ENCODE peak calls at places on chromosomes 3 and 15, in eight cellular contexts. F, J, A, X, R, K, C and Q are unnamed samples.

GRCh38 chr3:161969867-161970266 is 473.3 kb downstream of the OTOL1 start:
- DNase-seq in A (no peak), X (no peak), R (no peak), K (no peak), F (peak), C (no peak), J (no peak), Q (no peak)

GRCh38 chr3:155069729-155070128 is 10.4 kb upstream of the MME start:
- DNase-seq in A (no peak), C (no peak), J (no peak), F (no peak), K (no peak), R (no peak), X (no peak), Q (no peak)

GRCh38 chr3:27429909-27430308 is 54.3 kb downstream of the SLC4A7 start:
- DNase-seq in X (no peak), J (no peak), F (no peak), C (no peak), R (no peak), A (no peak), K (no peak), Q (no peak)

GRCh38 chr15:101406796-101407195 is 82.7 kb downstream of the PCSK6 start:
- DNase-seq in X (no peak), A (no peak), K (peak), F (no peak), J (no peak), R (no peak), C (no peak), Q (no peak)

GRCh38 chr15:81856627-81857026 is 189.2 kb downstream of the MEX3B start:
- DNase-seq in X (no peak), C (no peak), J (no peak), A (no peak), F (no peak), K (no peak), R (no peak), Q (no peak)

GRCh38 chr15:38389924-38390542 is 63.9 kb upstream of the FAM98B start:
- DNase-seq in C (peak), A (peak), F (peak), K (peak), X (peak), J (peak), R (peak), Q (peak)

GRCh38 chr3:100073555-100074307 is 40.6 kb downstream of the FILIP1L start:
- DNase-seq in R (peak), X (peak), J (peak), K (no peak), F (peak), C (peak), A (no peak), Q (peak)

GRCh38 chr3:132090921-132091320 is 56.1 kb upstream of the CPNE4 start:
- DNase-seq in R (no peak), X (no peak), J (no peak), C (no peak), F (no peak), K (no peak), A (no peak), Q (no peak)

GRCh38 chr3:133892546-133893231 is 3.0 kb downstream of the RAB6B start:
- DNase-seq in A (no peak), J (peak), C (no peak), K (no peak), X (no peak), R (no peak), F (no peak), Q (no peak)

GRCh38 chr3:17384567-17385296 is 357.7 kb downstream of the TBC1D5 start:
- DNase-seq in F (no peak), A (no peak), C (no peak), K (no peak), R (no peak), X (no peak), J (no peak), Q (no peak)

GRCh38 chr3:59313365-59313764 is 263.5 kb upstream of the CFAP20DC start:
- DNase-seq in R (peak), A (no peak), C (peak), K (peak), F (no peak), X (peak), J (peak), Q (peak)

DNA sequence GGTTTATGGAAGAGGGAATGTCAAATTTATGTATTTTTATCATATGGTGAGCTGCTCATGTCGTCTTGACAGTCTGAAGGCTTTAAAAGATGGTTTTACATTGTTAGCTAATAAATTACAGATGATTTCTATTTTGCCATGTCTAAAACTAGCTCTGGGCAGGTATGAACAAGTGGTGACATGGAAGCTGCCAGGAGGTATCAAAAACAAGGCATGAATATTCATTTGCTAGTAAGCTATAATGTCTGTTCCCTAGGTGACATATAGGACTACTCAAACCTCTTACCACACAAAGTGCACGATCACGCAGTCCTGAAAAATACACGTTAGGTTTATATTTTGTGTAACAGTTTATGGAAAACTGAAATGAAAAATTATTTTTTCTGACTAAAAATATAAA is 34.8 kb downstream of the ST3GAL6 start:
- DNase-seq in K (no peak), C (no peak), A (no peak), F (no peak), R (no peak), X (no peak), J (no peak), Q (no peak)
- TF ChIP-seq CTCF in K (no peak), C (no peak), A (no peak), F (no peak), R (no peak), X (no peak), J (no peak), Q (no peak)

GRCh38 chr3:31858439-31858838 is 122.6 kb downstream of the OSBPL10 start:
- DNase-seq in C (no peak), F (no peak), J (no peak), A (no peak), K (no peak), R (no peak), X (no peak), Q (no peak)
- TF ChIP-seq CTCF in C (no peak), F (no peak), J (no peak), A (no peak), K (no peak), R (no peak), X (no peak), Q (no peak)

GRCh38 chr3:11211531-11212300 is 57.4 kb downstream of the HRH1 start:
- DNase-seq in F (no peak), K (no peak), A (no peak), J (no peak), R (no peak), X (no peak), C (no peak), Q (no peak)
- TF ChIP-seq CTCF in F (peak), K (no peak), A (no peak), J (no peak), R (no peak), X (no peak), C (no peak), Q (no peak)

DNA sequence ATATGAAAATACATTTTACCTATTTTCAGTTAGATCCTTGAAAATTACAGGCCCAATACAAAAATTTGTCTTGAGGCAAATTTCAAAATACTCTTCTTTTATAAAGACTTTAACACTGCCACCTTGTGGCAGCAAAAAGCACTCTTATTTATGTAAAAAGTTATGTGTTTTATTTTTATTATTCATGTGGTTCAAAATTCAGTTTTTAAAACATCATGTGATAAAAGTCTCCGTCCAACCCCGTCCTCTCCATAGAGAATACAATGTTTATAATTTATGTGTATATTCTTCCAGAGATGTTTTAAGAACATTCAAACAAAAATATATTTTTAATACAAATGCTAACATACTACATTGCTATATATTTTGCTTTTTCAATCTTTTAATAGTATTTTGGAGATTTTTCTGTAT is 36.9 kb upstream of the TRIM59 start:
- DNase-seq in K (no peak), F (peak), C (peak), A (no peak), X (no peak), R (no peak), J (no peak), Q (no peak)
- TF ChIP-seq CTCF in K (peak), F (peak), C (peak), A (peak), X (peak), R (peak), J (peak), Q (peak)

GRCh38 chr3:49466047-49466446 is 4.0 kb upstream of the DAG1 start:
- DNase-seq in A (no peak), R (no peak), K (no peak), C (no peak), J (no peak), F (no peak), X (no peak), Q (no peak)

GRCh38 chr3:49471856-49472495 is 1.9 kb downstream of the DAG1 start:
- DNase-seq in K (no peak), J (no peak), F (no peak), C (no peak), X (no peak), R (no peak), A (no peak), Q (no peak)

GRCh38 chr3:49469037-49469875 is 811 bp upstream of the DAG1 start:
- DNase-seq in R (peak), J (peak), A (peak), F (peak), X (no peak), K (peak), C (peak), Q (peak)

GRCh38 chr3:49469876-49470713 is at the start of gene DAG1:
- DNase-seq in F (peak), R (peak), J (peak), A (peak), C (peak), X (peak), K (peak), Q (peak)

DNA sequence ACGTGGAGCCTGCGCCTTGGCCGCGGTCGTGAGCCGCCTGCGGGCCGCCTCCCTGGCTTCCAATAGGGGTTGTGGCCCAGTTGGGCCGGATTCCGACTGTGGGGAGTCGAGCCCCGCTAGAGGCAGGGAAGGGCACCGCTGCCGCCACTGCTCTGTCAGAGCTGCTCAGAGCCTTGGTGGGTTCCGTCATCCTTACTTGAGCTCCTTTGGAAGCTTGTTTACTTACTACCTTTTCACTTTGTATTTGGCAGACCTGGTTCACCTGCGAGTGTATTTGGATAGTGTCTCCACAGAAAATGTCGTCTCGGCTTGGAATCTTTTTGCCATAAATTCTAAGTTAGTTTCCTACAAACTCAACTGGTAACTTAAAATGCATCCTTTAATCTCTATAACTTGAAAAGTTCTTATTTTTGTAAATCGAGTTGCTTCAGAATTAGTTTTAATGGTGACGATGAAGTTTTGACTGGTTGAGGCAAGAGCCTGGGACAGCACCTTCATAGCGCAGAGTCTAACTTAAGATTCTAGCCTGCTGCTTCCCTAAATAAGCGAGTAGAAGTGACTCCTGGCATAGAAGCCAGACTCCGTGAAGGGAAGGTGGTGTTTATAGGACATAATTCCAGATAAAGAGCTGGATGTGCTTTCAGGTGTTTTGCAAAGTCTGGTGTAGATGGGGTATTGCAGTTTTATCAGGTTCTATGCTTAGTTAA is 800 bp downstream of the DAG1 start:
- DNase-seq in F (no peak), J (no peak), X (no peak), C (no peak), A (no peak), R (no peak), K (no peak), Q (no peak)
- TF ChIP-seq CTCF in F (no peak), J (no peak), X (no peak), C (no peak), A (no peak), R (no peak), K (no peak), Q (no peak)

DNA sequence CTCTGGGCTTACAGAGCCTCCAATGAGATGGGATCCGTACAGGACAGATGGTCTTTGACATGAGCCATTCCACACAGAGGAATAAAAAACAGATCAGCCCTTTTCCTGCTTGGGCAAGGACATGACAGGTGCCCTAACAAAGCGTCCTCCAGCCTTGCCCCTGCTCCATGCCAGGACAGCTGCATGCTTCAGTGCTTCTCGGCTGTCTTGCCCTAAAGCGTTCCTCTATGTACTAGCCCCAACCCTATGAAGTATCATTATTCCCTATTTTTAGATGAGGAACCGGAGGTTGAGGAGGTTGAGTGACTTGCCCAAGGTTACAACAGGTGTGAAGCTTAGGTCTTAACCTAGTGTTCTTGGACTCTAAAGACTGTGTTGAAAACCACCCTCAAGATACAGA is 10.5 kb downstream of the POMGNT2 start:
- DNase-seq in F (no peak), K (no peak), X (no peak), A (no peak), C (no peak), J (no peak), R (no peak), Q (no peak)
- TF ChIP-seq CTCF in F (no peak), K (no peak), X (no peak), A (no peak), C (no peak), J (no peak), R (no peak), Q (no peak)

GRCh38 chr3:129228891-129229585 is 20.4 kb upstream of the COPG1 start:
- DNase-seq in K (no peak), F (no peak), X (no peak), A (no peak), J (no peak), R (peak), C (no peak), Q (peak)
- TF ChIP-seq CTCF in K (no peak), F (no peak), X (no peak), A (no peak), J (no peak), R (no peak), C (no peak), Q (no peak)

DNA sequence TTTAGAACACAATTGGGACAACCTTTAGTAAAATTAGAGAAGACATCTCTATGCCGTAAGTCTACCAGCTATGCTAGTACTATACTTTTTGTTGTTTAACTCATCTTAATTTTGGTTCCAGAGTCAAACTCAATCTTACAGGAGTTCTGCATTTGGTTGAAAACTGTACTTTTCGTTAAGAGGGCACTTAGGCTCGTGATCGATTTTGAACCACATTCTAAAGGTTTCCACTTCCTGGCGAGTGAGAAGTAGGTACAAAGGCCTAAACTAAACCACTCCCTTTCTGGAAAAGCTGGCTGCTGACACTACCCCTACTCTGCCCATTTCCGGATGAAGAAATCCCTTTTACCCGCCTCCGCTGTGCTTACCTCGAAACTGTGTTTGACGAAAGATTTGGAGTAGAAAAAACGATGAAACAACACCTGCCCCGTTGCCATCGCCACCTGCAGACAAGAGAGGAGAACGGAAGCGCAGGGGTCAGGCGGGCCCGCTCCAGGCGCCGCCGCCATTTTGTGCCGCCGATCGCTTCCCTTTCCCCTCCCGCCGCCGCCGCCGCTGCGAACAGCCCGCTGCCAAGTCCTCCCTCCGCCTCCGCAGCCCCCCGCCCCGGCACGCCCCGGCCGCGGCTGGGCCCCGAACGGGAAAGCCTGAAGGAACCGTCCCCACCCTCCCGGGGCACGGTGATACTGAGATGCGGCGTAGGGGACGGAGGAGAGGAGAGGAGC is 748 bp downstream of the CCNL1 start:
- DNase-seq in C (peak), R (peak), J (peak), K (peak), A (no peak), F (no peak), X (peak), Q (peak)
- TF ChIP-seq CTCF in C (no peak), R (no peak), J (no peak), K (peak), A (no peak), F (peak), X (no peak), Q (no peak)